ENCODE peak calls at places on chromosomes 11 and 22, in six cellular contexts. M is HCT116, F is H1, T is K562, Z is GM12878, Y is HepG2. S is an unnamed sample.

GRCh38 chr11:3133456-3134217 is 31.5 kb downstream of the OSBPL5 start:
- DNase-seq in M (no peak), F (no peak), T (no peak), Z (no peak), Y (no peak), S (peak)

GRCh38 chr22:38733329-38734202 is 22.2 kb downstream of the SUN2 start:
- DNase-seq in M (no peak), F (peak), T (peak), Z (no peak), Y (peak), S (peak)

GRCh38 chr11:66326261-66327111 is 9.6 kb upstream of the CD248 start:
- DNase-seq in M (no peak), F (peak), T (peak), Z (no peak), Y (no peak), S (no peak)

GRCh38 chr11:1340111-1340510 is 30.7 kb upstream of the TOLLIP start:
- DNase-seq in M (no peak), F (peak), T (no peak), Z (no peak), Y (no peak), S (no peak)

GRCh38 chr22:30694638-30695350 is at the start of gene OSBP2:
- DNase-seq in M (no peak), F (peak), T (no peak), Z (no peak), Y (no peak), S (peak)

GRCh38 chr11:86091566-86091965 is 22.7 kb upstream of the PICALM start:
- DNase-seq in M (no peak), F (no peak), T (no peak), Z (no peak), Y (no peak), S (no peak)

GRCh38 chr22:23222033-23222840 is 41.9 kb downstream of the BCR start:
- DNase-seq in M (no peak), F (no peak), T (no peak), Z (no peak), Y (no peak), S (no peak)

GRCh38 chr11:1873048-1873812 is 18.5 kb downstream of the PRR33 start:
- DNase-seq in M (no peak), F (no peak), T (no peak), Z (no peak), Y (no peak), S (no peak)

GRCh38 chr11:115215694-115216615 is 288.3 kb downstream of the CADM1 start:
- DNase-seq in M (no peak), F (no peak), T (no peak), Z (no peak), Y (peak), S (peak)

GRCh38 chr22:44928711-44929347 is 81.0 kb downstream of the PHF21B start:
- DNase-seq in M (no peak), F (no peak), T (no peak), Z (no peak), Y (no peak), S (no peak)
- TF ChIP-seq CTCF in M (no peak), F (no peak), T (no peak), Z (no peak), Y (no peak), S (no peak)

GRCh38 chr11:10651579-10652361 is 41.8 kb downstream of the IRAG1 start:
- DNase-seq in M (peak), F (no peak), T (no peak), Z (no peak), Y (no peak), S (no peak)

GRCh38 chr11:10655227-10655626 is 38.3 kb downstream of the IRAG1 start:
- DNase-seq in M (peak), F (no peak), T (no peak), Z (no peak), Y (no peak), S (no peak)

GRCh38 chr11:10655931-10656576 is 37.5 kb downstream of the IRAG1 start:
- DNase-seq in M (no peak), F (no peak), T (no peak), Z (no peak), Y (no peak), S (no peak)

GRCh38 chr11:10653242-10653641 is 40.3 kb downstream of the IRAG1 start:
- DNase-seq in M (no peak), F (no peak), T (no peak), Z (no peak), Y (no peak), S (no peak)

GRCh38 chr11:10654211-10655150 is 39.1 kb downstream of the IRAG1 start:
- DNase-seq in M (peak), F (no peak), T (peak), Z (peak), Y (peak), S (no peak)
- TF ChIP-seq ATF3 in M (no peak), F (no peak), T (no peak), Z (no peak), Y (no peak), S (no peak)

DNA sequence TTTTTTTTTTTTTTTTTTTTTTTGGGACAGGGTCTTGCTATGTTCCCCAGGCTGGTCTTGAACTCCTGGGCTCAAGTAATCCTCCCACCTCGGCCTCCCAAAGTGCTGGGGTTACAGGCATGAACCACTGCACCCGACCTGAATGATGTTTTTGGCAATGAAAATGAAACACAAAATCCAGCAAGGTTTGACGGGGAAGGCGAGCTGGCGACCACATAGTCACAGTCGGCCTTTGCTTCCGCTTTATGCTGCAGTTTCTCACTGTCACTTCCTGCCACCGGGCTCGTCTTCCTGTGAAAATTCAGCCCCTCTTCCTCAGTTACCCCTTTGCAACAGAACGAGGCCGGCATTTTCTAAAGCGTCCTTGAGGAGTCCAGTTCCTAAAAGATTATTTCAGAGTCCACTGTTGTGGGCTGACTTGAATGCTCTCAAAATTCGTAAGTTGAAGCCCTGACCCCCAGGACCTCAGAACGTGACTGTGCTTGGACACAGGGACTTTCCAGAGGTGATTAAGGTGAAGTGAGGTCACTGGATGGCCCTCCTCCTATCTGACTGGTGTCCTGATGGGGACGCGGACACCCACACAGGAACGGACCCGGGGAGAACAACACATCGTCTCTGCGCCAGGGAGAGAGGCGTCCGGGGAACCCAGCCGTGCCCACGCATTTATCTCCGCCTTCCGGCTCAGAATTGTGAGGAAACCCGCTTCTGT is 2.9 kb upstream of the BID start:
- DNase-seq in M (no peak), F (no peak), T (peak), Z (peak), Y (peak), S (no peak)
- TF ChIP-seq CTCF in M (no peak), F (no peak), T (no peak), Z (no peak), Y (no peak), S (no peak)

DNA sequence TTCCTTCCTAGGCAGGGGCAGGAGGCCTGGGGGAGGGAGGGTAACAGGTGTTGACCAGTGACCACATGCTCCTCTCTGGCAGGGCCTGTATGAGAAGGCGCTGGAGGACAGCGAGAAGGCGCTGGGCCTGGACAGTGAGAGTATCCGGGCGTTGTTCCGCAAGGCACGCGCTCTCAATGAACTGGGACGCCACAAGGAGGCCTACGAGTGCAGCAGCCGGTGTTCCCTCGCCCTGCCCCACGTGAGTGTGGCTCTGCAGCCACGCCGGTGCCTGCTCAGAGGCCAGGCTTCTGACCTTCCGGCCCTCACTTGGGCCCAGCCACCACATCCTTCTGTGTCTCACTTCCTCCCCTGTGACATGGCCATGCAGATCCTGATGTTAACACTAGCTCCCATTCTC is 25.8 kb downstream of the ZC3H7B start:
- DNase-seq in M (no peak), F (no peak), T (no peak), Z (no peak), Y (no peak), S (no peak)
- TF ChIP-seq ATF3 in M (no peak), F (no peak), T (no peak), Z (no peak), Y (no peak), S (no peak)

DNA sequence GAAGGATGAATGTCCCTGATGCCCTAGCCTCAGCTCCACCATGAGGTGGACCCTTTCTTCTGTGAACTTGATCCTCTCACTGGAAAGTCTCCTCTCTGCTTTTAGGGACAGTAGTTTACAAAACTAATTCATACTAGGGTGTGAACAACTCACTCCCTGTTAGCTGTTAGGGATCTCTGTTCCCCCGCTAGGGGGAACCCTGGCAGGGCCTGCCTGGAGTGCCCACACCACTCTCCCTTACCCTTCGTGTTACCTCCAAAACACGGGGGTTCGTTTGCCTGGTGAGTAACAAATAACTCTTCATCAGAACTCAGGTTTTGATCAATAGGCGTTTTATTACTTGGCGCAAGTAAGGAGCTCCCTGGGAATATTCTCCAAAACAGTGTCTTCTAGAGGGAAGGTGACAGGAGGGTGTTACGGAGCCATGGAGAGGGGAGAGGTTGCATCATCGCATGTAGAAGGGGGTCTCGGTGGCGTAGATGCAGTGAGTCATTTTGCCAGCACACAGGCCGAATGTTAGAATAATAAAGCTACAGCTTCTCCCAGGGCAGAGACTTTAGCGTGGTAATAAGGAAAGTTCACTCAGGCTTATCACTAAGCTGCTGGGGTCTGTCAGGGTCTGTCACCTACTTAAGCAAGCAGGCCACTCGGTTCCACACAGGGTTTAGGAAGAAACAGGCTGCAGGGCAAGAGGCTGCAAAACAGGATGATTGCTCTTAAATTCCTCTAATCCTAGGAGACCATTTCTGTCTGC is 45.8 kb downstream of the C11orf96 start:
- DNase-seq in M (no peak), F (no peak), T (peak), Z (no peak), Y (no peak), S (no peak)
- TF ChIP-seq CTCF in M (peak), F (peak), T (peak), Z (no peak), Y (peak), S (no peak)

GRCh38 chr11:39365809-39366436 is 2093.5 kb downstream of the LRRC4C start:
- DNase-seq in M (no peak), F (no peak), T (no peak), Z (no peak), Y (no peak), S (no peak)
- TF ChIP-seq ATF3 in M (no peak), F (no peak), T (no peak), Z (no peak), Y (no peak), S (no peak)

DNA sequence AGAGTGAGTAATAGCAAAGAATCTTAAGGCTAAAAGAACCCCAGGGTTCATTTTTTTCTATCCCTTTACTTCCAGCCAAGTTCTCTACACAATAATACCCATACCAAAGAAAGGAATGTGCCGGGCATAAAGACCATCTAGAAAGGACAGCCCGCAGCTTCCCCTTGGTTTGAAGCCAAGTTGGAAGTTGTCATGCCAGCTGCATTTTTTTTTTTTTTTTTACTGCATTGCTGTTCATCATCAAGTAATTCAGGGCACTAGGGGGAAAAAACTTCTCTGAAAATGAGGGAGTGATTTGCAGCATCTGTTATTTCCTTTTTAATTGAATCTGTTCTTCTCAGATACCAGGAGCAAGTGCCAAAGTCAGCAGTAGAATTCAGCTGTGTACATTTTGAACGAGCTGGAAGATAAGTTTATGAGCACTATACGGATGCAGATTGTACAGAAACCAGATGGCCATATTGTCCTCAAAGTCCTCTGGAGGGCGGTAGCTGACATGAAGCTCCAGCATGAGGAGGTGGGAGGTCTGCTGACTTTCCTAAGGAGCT is 56.4 kb downstream of the UBASH3B start:
- DNase-seq in M (no peak), F (no peak), T (peak), Z (no peak), Y (no peak), S (no peak)
- TF ChIP-seq CTCF in M (no peak), F (peak), T (no peak), Z (no peak), Y (no peak), S (no peak)

DNA sequence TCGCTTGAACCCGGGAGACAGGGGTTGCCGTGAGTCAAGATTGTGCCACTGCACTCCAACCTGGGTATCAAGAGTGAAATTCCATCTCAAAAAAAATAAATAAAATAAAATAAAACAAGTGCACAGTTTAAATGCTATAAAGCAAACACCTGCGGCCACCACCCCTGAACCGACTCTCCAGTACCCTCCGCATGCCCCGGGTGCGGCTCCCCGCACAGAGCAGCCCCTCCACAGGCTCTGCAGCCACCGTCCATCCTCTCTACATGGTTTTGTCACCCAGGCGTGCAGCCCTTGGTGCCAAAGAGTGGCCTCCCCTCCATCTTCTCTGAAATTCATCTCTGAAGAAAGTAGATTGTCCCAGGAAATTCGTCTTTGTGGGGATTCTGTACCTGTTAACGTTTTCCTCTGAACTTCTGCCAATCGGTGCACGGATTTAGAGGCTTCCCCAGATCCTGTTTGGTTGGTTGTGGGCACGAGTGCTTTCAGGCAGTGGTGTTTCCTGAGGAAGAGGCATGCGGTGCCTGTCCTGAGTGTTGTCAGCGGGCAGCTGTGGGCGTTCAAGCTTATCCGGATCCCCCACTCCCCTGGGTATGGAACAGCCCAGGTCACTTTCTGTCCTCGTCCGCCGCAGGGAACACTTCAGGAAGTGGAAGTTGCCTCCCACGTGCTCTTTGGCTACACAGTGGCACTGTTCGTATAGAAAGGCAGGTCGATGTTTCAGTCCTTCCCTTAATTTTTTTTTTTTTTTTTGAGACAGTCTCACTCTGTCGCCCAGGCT is 4.1 kb downstream of the MIOX start:
- DNase-seq in M (no peak), F (no peak), T (no peak), Z (no peak), Y (no peak), S (no peak)
- TF ChIP-seq ATF3 in M (no peak), F (no peak), T (no peak), Z (no peak), Y (no peak), S (no peak)